ENCODE peak calls at places on chromosomes 2 and 18, in nine cellular contexts. S is H7, G is cardiac muscle cell, I is lower lobe of right lung, X is AG09309, B is brain microvascular endothelial cell, H is endodermal cell, C is AG04450, L is coronary artery. V is an unnamed sample.

GRCh38 chr2:206113148-206113547 is 27.2 kb upstream of the INO80D start:
- DNase-seq in L (no peak), B (peak; percentile 2), I (no peak), H (no peak), G (no peak), X (no peak), C (no peak), S (no peak), V (peak; percentile 6)

GRCh38 chr18:62493033-62493862 is 29.6 kb upstream of the ZCCHC2 start:
- DNase-seq in S (no peak), G (no peak), C (no peak), H (no peak), L (no peak), I (no peak), B (no peak), X (no peak), V (no peak)

GRCh38 chr2:168526641-168527040 is 70.6 kb downstream of the CERS6 start:
- DNase-seq in C (no peak), H (no peak), L (no peak), B (no peak), X (no peak), I (no peak), G (no peak), S (no peak), V (no peak)

GRCh38 chr18:79405781-79406575 is 10.2 kb downstream of the NFATC1 start:
- DNase-seq in G (no peak), H (no peak), B (no peak), S (no peak), I (peak; percentile 84), C (no peak), L (no peak), X (no peak), V (no peak)

GRCh38 chr18:70228546-70228945 is 23.1 kb upstream of the RTTN start:
- DNase-seq in X (no peak), I (no peak), B (no peak), G (no peak), S (no peak), L (no peak), C (no peak), H (no peak), V (no peak)

GRCh38 chr2:182372661-182373060 is 54.2 kb downstream of the PDE1A start:
- DNase-seq in I (no peak), H (no peak), S (no peak), C (peak; percentile 38), B (peak; percentile 75), L (no peak), X (peak; percentile 57), G (no peak), V (peak; percentile 64)

GRCh38 chr2:239306274-239307220 is 94.3 kb downstream of the HDAC4 start:
- DNase-seq in C (no peak), G (no peak), B (no peak), X (no peak), H (peak; percentile 30), S (no peak), I (no peak), L (no peak), V (no peak)

GRCh38 chr18:26301681-26302080 is 75.4 kb downstream of the TAF4B start:
- DNase-seq in H (no peak), X (peak; percentile 25), B (peak; percentile 39), S (no peak), L (no peak), C (no peak), G (no peak), I (no peak), V (peak; percentile 33)

GRCh38 chr2:38386831-38387230 is 9.8 kb upstream of the ATL2 start:
- DNase-seq in X (no peak), B (no peak), S (no peak), C (no peak), L (no peak), G (no peak), I (no peak), H (no peak), V (no peak)

GRCh38 chr2:206983156-206983875 is 44.0 kb downstream of the CPO start:
- DNase-seq in S (no peak), X (no peak), C (no peak), B (no peak), G (no peak), I (no peak), L (no peak), H (no peak), V (peak; percentile 85)

GRCh38 chr2:108612514-108613183 is 78.4 kb downstream of the LIMS1 start:
- DNase-seq in B (no peak), G (no peak), C (no peak), S (no peak), H (no peak), L (no peak), X (no peak), I (peak; percentile 59), V (no peak)

GRCh38 chr2:23118313-23118712 is 266.7 kb upstream of the KLHL29 start:
- DNase-seq in B (no peak), X (no peak), C (no peak), L (no peak), S (no peak), G (no peak), I (no peak), H (no peak), V (no peak)

GRCh38 chr2:40225670-40226069 is 226.2 kb downstream of the SLC8A1 start:
- DNase-seq in B (no peak), L (no peak), I (no peak), S (no peak), H (no peak), C (no peak), X (no peak), G (no peak), V (no peak)
- H3K4me3 ChIP-seq in B (no peak overlapping the region), L (no peak overlapping the region), I (no peak overlapping the region), S (no peak overlapping the region), H (no peak overlapping the region), C (no peak overlapping the region), X (no peak overlapping the region), G (no peak overlapping the region), V (no peak overlapping the region)

GRCh38 chr2:217064234-217065103 is 204.6 kb upstream of the TNP1 start:
- DNase-seq in S (peak; percentile 42), C (no peak), G (no peak), I (no peak), X (peak; percentile 67), L (no peak), H (peak; percentile 54), B (peak; percentile 49), V (peak; percentile 92)
- H3K4me3 ChIP-seq in S (no peak overlapping the region), C (no peak overlapping the region), G (no peak overlapping the region), I (no peak overlapping the region), X (peak overlapping the region; percentile 19), L (peak overlapping the region; percentile 16), H (no peak overlapping the region), B (no peak overlapping the region), V (no peak overlapping the region)

GRCh38 chr2:233990261-233990798 is 60.2 kb upstream of the SPP2 start:
- DNase-seq in B (no peak), H (no peak), C (no peak), X (no peak), S (no peak), I (no peak), L (no peak), G (no peak), V (no peak)
- H3K4me3 ChIP-seq in B (no peak overlapping the region), H (no peak overlapping the region), C (no peak overlapping the region), X (no peak overlapping the region), S (no peak overlapping the region), I (no peak overlapping the region), L (no peak overlapping the region), G (no peak overlapping the region), V (no peak overlapping the region)

GRCh38 chr2:9212661-9213411 is 6.2 kb downstream of the ASAP2 start:
- DNase-seq in X (no peak), H (no peak), G (no peak), B (no peak), L (no peak), C (no peak), S (no peak), I (no peak), V (no peak)
- H3K4me3 ChIP-seq in X (no peak overlapping the region), H (no peak overlapping the region), G (no peak overlapping the region), B (no peak overlapping the region), L (peak overlapping the region; percentile 32), C (no peak overlapping the region), S (no peak overlapping the region), I (peak overlapping the region; percentile 2), V (no peak overlapping the region)

DNA sequence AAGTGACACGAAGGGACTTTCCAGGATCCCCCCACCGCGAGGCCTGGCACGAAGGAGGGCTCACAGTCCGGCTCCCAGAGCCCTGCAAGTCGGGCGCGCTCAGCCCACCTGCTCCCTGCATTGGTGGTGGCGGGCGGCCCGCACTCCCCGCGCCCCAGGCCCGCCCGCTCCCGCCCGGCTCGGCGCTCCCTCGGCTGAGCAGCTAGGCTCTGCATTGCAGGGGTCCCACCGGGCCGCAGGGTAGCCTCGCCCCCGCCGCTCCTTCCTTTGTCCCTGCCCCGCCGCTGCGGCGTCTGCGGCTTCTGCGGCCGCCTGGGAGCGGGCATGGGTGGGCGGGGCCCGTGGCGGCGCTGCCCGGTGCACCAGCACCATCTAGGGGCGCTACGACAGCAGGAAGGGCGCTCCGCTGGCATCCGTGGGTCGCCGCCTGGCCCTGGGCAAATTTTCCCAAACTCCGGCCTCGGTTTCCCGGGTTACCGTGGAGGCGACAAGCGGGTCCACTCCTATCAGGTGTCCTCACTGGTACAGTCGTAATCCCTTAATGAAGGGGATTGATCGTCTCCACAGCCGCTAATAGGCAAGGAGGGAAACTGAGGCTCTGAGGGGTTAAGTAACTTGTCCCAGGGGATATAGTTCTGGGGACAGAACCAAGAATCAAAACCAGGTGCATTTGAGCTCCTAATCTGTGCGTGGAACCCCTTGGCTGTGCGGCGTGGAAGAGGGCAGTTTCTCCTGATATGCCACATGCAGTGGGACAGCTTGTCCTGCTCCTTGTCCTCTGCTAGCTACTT is 157.4 kb downstream of the CYRIA start:
- DNase-seq in I (peak; percentile 57), H (peak; percentile 89), L (no peak), S (peak; percentile 92), C (no peak), B (no peak), G (peak; percentile 83), X (no peak), V (no peak)
- H3K4me3 ChIP-seq in I (peak overlapping the region; percentile 46), H (peak overlapping the region; percentile 60), L (peak overlapping the region; percentile 68), S (peak overlapping the region; percentile 44), C (no peak overlapping the region), B (peak overlapping the region; percentile 12), G (peak overlapping the region; percentile 25), X (no peak overlapping the region), V (peak overlapping the region; percentile 9)

DNA sequence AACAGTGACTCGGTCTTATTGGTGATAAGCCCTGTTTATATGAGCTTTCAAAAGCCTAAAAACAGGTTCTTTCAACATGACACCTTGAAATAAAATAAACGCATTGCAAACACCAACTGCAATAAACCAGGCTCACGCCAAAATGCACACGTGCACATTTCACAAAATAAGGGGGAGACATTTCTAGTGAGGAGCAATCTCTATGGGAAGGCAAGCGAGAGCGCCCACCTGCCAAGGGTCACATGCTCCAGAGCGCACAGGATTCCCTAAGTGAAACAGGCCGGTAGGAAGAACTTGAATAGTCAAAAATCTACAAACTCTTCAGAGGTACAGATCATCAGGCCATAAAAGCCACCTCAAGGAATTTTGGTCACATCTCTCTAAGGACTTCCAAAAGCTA is 1.9 kb downstream of the PID1 start:
- DNase-seq in B (no peak), C (no peak), G (no peak), S (no peak), X (no peak), L (no peak), H (no peak), I (no peak), V (no peak)
- H3K4me3 ChIP-seq in B (no peak overlapping the region), C (no peak overlapping the region), G (no peak overlapping the region), S (no peak overlapping the region), X (no peak overlapping the region), L (peak overlapping the region; percentile 95), H (no peak overlapping the region), I (peak overlapping the region; percentile 81), V (no peak overlapping the region)

GRCh38 chr2:32591669-32592463 is 36.0 kb upstream of the TTC27 start:
- DNase-seq in S (no peak), B (peak; percentile 11), G (no peak), I (no peak), L (no peak), C (no peak), H (no peak), X (no peak), V (no peak)
- H3K4me3 ChIP-seq in S (no peak overlapping the region), B (no peak overlapping the region), G (no peak overlapping the region), I (no peak overlapping the region), L (no peak overlapping the region), C (no peak overlapping the region), H (no peak overlapping the region), X (no peak overlapping the region), V (no peak overlapping the region)

V was measured in skeletal muscle cell.